ENCODE peak calls at places on chromosome 2, in seven cellular contexts. One of them, this sample, is unnamed.

GRCh38 chr2:20447437-20448245 is 767 bp downstream of the RHOB start:
- DNase-seq in H1: no peak
- DNase-seq in HCT116: no peak
- DNase-seq in K562: no peak
- DNase-seq in SK-N-SH: peak
- DNase-seq in HepG2: no peak
- DNase-seq in GM12878: no peak
- DNase-seq in this sample: peak

GRCh38 chr2:7427293-7428060 is 510.3 kb downstream of the RNF144A start:
- DNase-seq in H1: peak
- DNase-seq in HCT116: peak
- DNase-seq in K562: peak
- DNase-seq in SK-N-SH: peak
- DNase-seq in HepG2: peak
- DNase-seq in GM12878: peak
- DNase-seq in this sample: peak

GRCh38 chr2:3042601-3043585 is 334.7 kb downstream of the EIPR1 start:
- DNase-seq in H1: no peak
- DNase-seq in HCT116: no peak
- DNase-seq in K562: no peak
- DNase-seq in SK-N-SH: peak
- DNase-seq in HepG2: no peak
- DNase-seq in GM12878: no peak
- DNase-seq in this sample: no peak

GRCh38 chr2:235468978-235469694 is 24.7 kb upstream of the AGAP1 start:
- DNase-seq in H1: no peak
- DNase-seq in HCT116: peak
- DNase-seq in K562: peak
- DNase-seq in SK-N-SH: no peak
- DNase-seq in HepG2: no peak
- DNase-seq in GM12878: no peak
- DNase-seq in this sample: no peak

GRCh38 chr2:71779306-71779855 is 326.0 kb downstream of the DYSF start:
- DNase-seq in H1: no peak
- DNase-seq in HCT116: no peak
- DNase-seq in K562: no peak
- DNase-seq in SK-N-SH: no peak
- DNase-seq in HepG2: no peak
- DNase-seq in GM12878: no peak
- DNase-seq in this sample: no peak

GRCh38 chr2:57987835-57988573 is 58.6 kb upstream of the VRK2 start:
- DNase-seq in H1: no peak
- DNase-seq in HCT116: no peak
- DNase-seq in K562: no peak
- DNase-seq in SK-N-SH: no peak
- DNase-seq in HepG2: no peak
- DNase-seq in GM12878: no peak
- DNase-seq in this sample: no peak

GRCh38 chr2:47321411-47322031 is 81.4 kb upstream of the MSH2 start:
- DNase-seq in H1: no peak
- DNase-seq in HCT116: no peak
- DNase-seq in K562: no peak
- DNase-seq in SK-N-SH: peak
- DNase-seq in HepG2: no peak
- DNase-seq in GM12878: no peak
- DNase-seq in this sample: no peak

GRCh38 chr2:152523091-152523490 is 188.1 kb downstream of the FMNL2 start:
- DNase-seq in H1: no peak
- DNase-seq in HCT116: no peak
- DNase-seq in K562: no peak
- DNase-seq in SK-N-SH: no peak
- DNase-seq in HepG2: no peak
- DNase-seq in GM12878: no peak
- DNase-seq in this sample: no peak

GRCh38 chr2:144230452-144231085 is 289.4 kb downstream of the ZEB2 start:
- DNase-seq in H1: no peak
- DNase-seq in HCT116: peak
- DNase-seq in K562: peak
- DNase-seq in SK-N-SH: no peak
- DNase-seq in HepG2: no peak
- DNase-seq in GM12878: no peak
- DNase-seq in this sample: no peak

GRCh38 chr2:239288951-239289481 is 111.8 kb downstream of the HDAC4 start:
- DNase-seq in H1: no peak
- DNase-seq in HCT116: no peak
- DNase-seq in K562: peak
- DNase-seq in SK-N-SH: peak
- DNase-seq in HepG2: no peak
- DNase-seq in GM12878: peak
- DNase-seq in this sample: no peak

GRCh38 chr2:36562973-36563532 is 34.9 kb downstream of the FEZ2 start:
- DNase-seq in H1: no peak
- DNase-seq in HCT116: no peak
- DNase-seq in K562: no peak
- DNase-seq in SK-N-SH: no peak
- DNase-seq in HepG2: peak
- DNase-seq in GM12878: no peak
- DNase-seq in this sample: no peak

GRCh38 chr2:215536476-215536875 is 100.6 kb upstream of the FN1 start:
- DNase-seq in H1: no peak
- DNase-seq in HCT116: no peak
- DNase-seq in K562: no peak
- DNase-seq in SK-N-SH: no peak
- DNase-seq in HepG2: no peak
- DNase-seq in GM12878: no peak
- DNase-seq in this sample: no peak

GRCh38 chr2:19868224-19868623 is 33.6 kb downstream of the TTC32 start:
- DNase-seq in H1: no peak
- DNase-seq in HCT116: no peak
- DNase-seq in K562: no peak
- DNase-seq in SK-N-SH: no peak
- DNase-seq in HepG2: no peak
- DNase-seq in GM12878: no peak
- DNase-seq in this sample: no peak

GRCh38 chr2:160427629-160428424 is 65.8 kb downstream of the RBMS1 start:
- DNase-seq in H1: no peak
- DNase-seq in HCT116: no peak
- DNase-seq in K562: no peak
- DNase-seq in SK-N-SH: no peak
- DNase-seq in HepG2: no peak
- DNase-seq in GM12878: no peak
- DNase-seq in this sample: no peak

GRCh38 chr2:240557808-240558207 is at the start of gene ANKMY1:
- DNase-seq in H1: no peak
- DNase-seq in HCT116: no peak
- DNase-seq in K562: no peak
- DNase-seq in SK-N-SH: peak
- DNase-seq in HepG2: no peak
- DNase-seq in GM12878: no peak
- DNase-seq in this sample: peak

GRCh38 chr2:201831469-201831868 is 25.1 kb downstream of the CDK15 start:
- DNase-seq in H1: no peak
- DNase-seq in HCT116: no peak
- DNase-seq in K562: no peak
- DNase-seq in SK-N-SH: no peak
- DNase-seq in HepG2: no peak
- DNase-seq in GM12878: no peak
- DNase-seq in this sample: no peak

GRCh38 chr2:128440087-128440665 is 121.5 kb upstream of the HS6ST1 start:
- DNase-seq in H1: no peak
- DNase-seq in HCT116: no peak
- DNase-seq in K562: no peak
- DNase-seq in SK-N-SH: no peak
- DNase-seq in HepG2: no peak
- DNase-seq in GM12878: no peak
- DNase-seq in this sample: no peak

GRCh38 chr2:220648628-220649027 is 923.5 kb downstream of the EPHA4 start:
- DNase-seq in H1: no peak
- DNase-seq in HCT116: no peak
- DNase-seq in K562: no peak
- DNase-seq in SK-N-SH: no peak
- DNase-seq in HepG2: no peak
- DNase-seq in GM12878: no peak
- DNase-seq in this sample: no peak

GRCh38 chr2:125745514-125745913 is 910.4 kb upstream of the GYPC start:
- DNase-seq in H1: peak
- DNase-seq in HCT116: no peak
- DNase-seq in K562: peak
- DNase-seq in SK-N-SH: peak
- DNase-seq in HepG2: peak
- DNase-seq in GM12878: peak
- DNase-seq in this sample: peak

GRCh38 chr2:240596080-240596460 is 9.5 kb downstream of the CAPN10 start:
- DNase-seq in H1: no peak
- DNase-seq in HCT116: no peak
- DNase-seq in K562: no peak
- DNase-seq in SK-N-SH: no peak
- DNase-seq in HepG2: no peak
- DNase-seq in GM12878: no peak
- DNase-seq in this sample: no peak

GRCh38 chr2:15720561-15721307 is 129.1 kb downstream of the DDX1 start:
- DNase-seq in H1: no peak
- DNase-seq in HCT116: no peak
- DNase-seq in K562: no peak
- DNase-seq in SK-N-SH: no peak
- DNase-seq in HepG2: no peak
- DNase-seq in GM12878: no peak
- DNase-seq in this sample: no peak

GRCh38 chr2:117335967-117336366 is 478.5 kb upstream of the DDX18 start:
- DNase-seq in H1: no peak
- DNase-seq in HCT116: no peak
- DNase-seq in K562: no peak
- DNase-seq in SK-N-SH: no peak
- DNase-seq in HepG2: no peak
- DNase-seq in GM12878: no peak
- DNase-seq in this sample: no peak

GRCh38 chr2:46578966-46579365 is 99.6 kb downstream of the TMEM247 start:
- DNase-seq in H1: no peak
- DNase-seq in HCT116: no peak
- DNase-seq in K562: no peak
- DNase-seq in SK-N-SH: no peak
- DNase-seq in HepG2: no peak
- DNase-seq in GM12878: no peak
- DNase-seq in this sample: no peak

GRCh38 chr2:64750001-64750816 is 96.5 kb upstream of the SERTAD2 start:
- DNase-seq in H1: no peak
- DNase-seq in HCT116: no peak
- DNase-seq in K562: peak
- DNase-seq in SK-N-SH: peak
- DNase-seq in HepG2: no peak
- DNase-seq in GM12878: no peak
- DNase-seq in this sample: peak

DNA sequence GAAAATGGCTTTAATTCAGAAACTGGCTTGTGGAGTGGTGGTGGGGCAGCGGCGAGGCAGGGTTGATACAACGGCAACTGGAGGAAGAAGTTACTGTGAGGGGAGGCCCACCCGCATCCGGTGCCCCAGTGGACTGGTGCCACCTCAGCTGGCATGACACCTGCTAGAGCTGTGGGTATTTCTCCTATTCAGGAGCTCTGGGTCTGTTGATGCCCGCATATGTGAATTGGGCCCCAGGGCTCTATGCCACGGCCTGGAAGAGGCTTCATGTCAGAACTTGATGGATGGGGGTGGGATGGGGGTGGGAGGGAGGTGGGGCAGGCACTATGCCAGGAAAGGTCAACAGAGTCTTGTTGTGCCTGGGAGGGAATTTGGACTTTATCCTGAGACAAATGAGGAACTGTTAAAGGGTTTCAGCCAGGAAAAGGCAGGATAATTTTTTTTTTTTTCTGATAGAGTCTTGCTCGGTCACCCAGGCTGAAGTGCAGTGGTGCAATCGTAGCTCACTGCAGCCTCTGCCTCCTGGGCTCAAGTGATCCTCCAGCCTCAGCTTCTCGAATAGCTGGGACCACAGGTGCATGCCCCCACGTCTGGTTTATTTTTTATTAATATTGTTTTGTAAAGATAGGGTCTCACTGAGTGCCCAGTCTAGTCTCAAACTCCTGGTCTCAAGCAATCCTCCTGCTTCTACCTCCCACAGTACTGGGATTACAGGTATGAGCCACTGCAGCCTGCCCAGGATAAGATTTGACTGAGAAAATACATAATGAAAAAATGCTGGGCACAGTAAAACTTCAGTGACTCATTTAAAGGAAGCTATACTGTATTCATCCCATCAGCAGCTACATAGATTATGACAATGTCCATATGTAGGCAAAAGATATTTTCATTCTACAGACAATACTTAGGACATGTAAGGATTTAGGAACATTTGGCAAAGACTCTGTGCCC is 52.6 kb downstream of the SH2D6 start:
- DNase-seq in H1: no peak
- DNase-seq in HCT116: no peak
- DNase-seq in K562: no peak
- DNase-seq in SK-N-SH: peak
- DNase-seq in HepG2: peak
- DNase-seq in GM12878: no peak
- DNase-seq in this sample: no peak
- TF ChIP-seq JUND in H1: no peak
- TF ChIP-seq JUND in HCT116: no peak
- TF ChIP-seq JUND in K562: no peak
- TF ChIP-seq JUND in SK-N-SH: no peak
- TF ChIP-seq JUND in HepG2: no peak
- TF ChIP-seq JUND in GM12878: no peak
- TF ChIP-seq JUND in this sample: no peak

GRCh38 chr2:174540893-174541292 is 54.1 kb upstream of the GPR155 start:
- DNase-seq in H1: no peak
- DNase-seq in HCT116: no peak
- DNase-seq in K562: no peak
- DNase-seq in SK-N-SH: no peak
- DNase-seq in HepG2: no peak
- DNase-seq in GM12878: no peak
- DNase-seq in this sample: no peak

GRCh38 chr2:174535083-174535482 is 48.3 kb upstream of the GPR155 start:
- DNase-seq in H1: no peak
- DNase-seq in HCT116: no peak
- DNase-seq in K562: no peak
- DNase-seq in SK-N-SH: peak
- DNase-seq in HepG2: no peak
- DNase-seq in GM12878: no peak
- DNase-seq in this sample: no peak

GRCh38 chr2:174535757-174536703 is 49.2 kb upstream of the GPR155 start:
- DNase-seq in H1: no peak
- DNase-seq in HCT116: no peak
- DNase-seq in K562: peak
- DNase-seq in SK-N-SH: peak
- DNase-seq in HepG2: no peak
- DNase-seq in GM12878: no peak
- DNase-seq in this sample: no peak
- TF ChIP-seq JUND in H1: no peak
- TF ChIP-seq JUND in HCT116: no peak
- TF ChIP-seq JUND in K562: no peak
- TF ChIP-seq JUND in SK-N-SH: no peak
- TF ChIP-seq JUND in HepG2: no peak
- TF ChIP-seq JUND in GM12878: no peak
- TF ChIP-seq JUND in this sample: no peak

GRCh38 chr2:34012728-34013302 is 413.7 kb upstream of the FAM98A start:
- DNase-seq in H1: peak
- DNase-seq in HCT116: peak
- DNase-seq in K562: peak
- DNase-seq in SK-N-SH: peak
- DNase-seq in HepG2: peak
- DNase-seq in GM12878: no peak
- DNase-seq in this sample: peak
- TF ChIP-seq JUND in H1: no peak
- TF ChIP-seq JUND in HCT116: no peak
- TF ChIP-seq JUND in K562: no peak
- TF ChIP-seq JUND in SK-N-SH: no peak
- TF ChIP-seq JUND in HepG2: no peak
- TF ChIP-seq JUND in GM12878: no peak
- TF ChIP-seq JUND in this sample: no peak

GRCh38 chr2:26692814-26693286 is 328 bp downstream of the KCNK3 start:
- DNase-seq in H1: peak
- DNase-seq in HCT116: no peak
- DNase-seq in K562: no peak
- DNase-seq in SK-N-SH: peak
- DNase-seq in HepG2: no peak
- DNase-seq in GM12878: no peak
- DNase-seq in this sample: peak
- TF ChIP-seq JUND in H1: no peak
- TF ChIP-seq JUND in HCT116: no peak
- TF ChIP-seq JUND in K562: no peak
- TF ChIP-seq JUND in SK-N-SH: no peak
- TF ChIP-seq JUND in HepG2: no peak
- TF ChIP-seq JUND in GM12878: no peak
- TF ChIP-seq JUND in this sample: no peak